ENCODE peak calls at places on chromosomes 4 and X, in nine cellular contexts. K is aorta; Y is naive thymus-derived CD4-positive, alpha-beta T cell; R is MG63; U is esophagus squamous epithelium; V is neural progenitor cell; G is CD4-positive, CD25-positive, alpha-beta regulatory T cell; L is pancreas; D is mesenchymal stem cell. J is an unnamed sample. For H3K9me3, the result is how much of the 10 kb centered on the place peaks cover.

GRCh38 chrX:101442095-101442494 is 34.1 kb downstream of the HNRNPH2 start:
- DNase-seq in K (no peak), Y (no peak), R (no peak), U (no peak), V (no peak), G (no peak), L (no peak), D (peak), J (no peak)

GRCh38 chr4:145694929-145695328 is 15.0 kb downstream of the C4orf51 start:
- DNase-seq in K (no peak), Y (no peak), R (no peak), U (no peak), V (no peak), G (no peak), L (no peak), D (no peak), J (no peak)

GRCh38 chr4:187732524-187732923 is 263.0 kb upstream of the ZFP42 start:
- DNase-seq in K (no peak), Y (no peak), R (no peak), U (no peak), V (no peak), G (no peak), L (no peak), D (peak), J (no peak)

GRCh38 chr4:25089058-25089763 is 58.5 kb upstream of the LGI2 start:
- DNase-seq in K (no peak), Y (no peak), R (no peak), U (no peak), V (no peak), G (no peak), L (no peak), D (no peak), J (no peak)

GRCh38 chr4:6893449-6894085 is 16.1 kb upstream of the TBC1D14 start:
- DNase-seq in K (no peak), Y (no peak), R (no peak), U (no peak), V (no peak), G (no peak), L (no peak), D (peak), J (no peak)

GRCh38 chr4:153916273-153916755 is 127.4 kb upstream of the SFRP2 start:
- DNase-seq in K (no peak), Y (no peak), R (no peak), U (no peak), V (no peak), G (no peak), L (no peak), D (no peak), J (no peak)

GRCh38 chr4:26912810-26913209 is 52.2 kb downstream of the STIM2 start:
- DNase-seq in K (no peak), Y (no peak), R (no peak), U (no peak), V (peak), G (no peak), L (no peak), D (peak), J (no peak)

GRCh38 chrX:34918091-34918736 is 24.4 kb upstream of the FAM47B start:
- DNase-seq in K (no peak), Y (no peak), R (peak), U (no peak), V (no peak), G (no peak), L (no peak), D (peak), J (no peak)

GRCh38 chrX:22313757-22314156 is 41.0 kb downstream of the CBLL2 start:
- DNase-seq in K (no peak), Y (no peak), R (no peak), U (no peak), V (no peak), G (no peak), L (no peak), D (peak), J (no peak)

GRCh38 chr4:112523008-112523440 is 7.0 kb upstream of the NEUROG2 start:
- DNase-seq in K (no peak), Y (no peak), R (peak), U (no peak), V (peak), G (no peak), L (peak), D (peak), J (no peak)

GRCh38 chr4:112519689-112520597 is 4.0 kb upstream of the NEUROG2 start:
- DNase-seq in K (no peak), Y (no peak), R (no peak), U (no peak), V (peak), G (no peak), L (no peak), D (no peak), J (no peak)

GRCh38 chr4:112520598-112521122 is 4.7 kb upstream of the NEUROG2 start:
- DNase-seq in K (no peak), Y (no peak), R (no peak), U (no peak), V (no peak), G (no peak), L (no peak), D (no peak), J (no peak)

GRCh38 chr4:112522389-112522788 is 6.4 kb upstream of the NEUROG2 start:
- DNase-seq in K (no peak), Y (no peak), R (no peak), U (no peak), V (peak), G (no peak), L (no peak), D (no peak), J (no peak)

GRCh38 chr4:112521123-112522116 is 5.4 kb upstream of the NEUROG2 start:
- DNase-seq in K (no peak), Y (no peak), R (no peak), U (no peak), V (peak), G (no peak), L (no peak), D (no peak), J (no peak)
- H3K4me3 ChIP-seq in K (no peak), Y (no peak), R (no peak), U (no peak), V (peak), G (no peak), L (no peak), D (no peak), J (no peak)

GRCh38 chr4:8762356-8762755 is 109.3 kb downstream of the HMX1 start:
- DNase-seq in K (peak), Y (no peak), R (no peak), U (no peak), V (no peak), G (no peak), L (no peak), D (no peak), J (no peak)

GRCh38 chr4:8762951-8763735 is 108.5 kb downstream of the HMX1 start:
- DNase-seq in K (peak), Y (no peak), R (no peak), U (no peak), V (no peak), G (no peak), L (no peak), D (no peak), J (no peak)

GRCh38 chr4:8760561-8760960 is 111.1 kb downstream of the HMX1 start:
- DNase-seq in K (peak), Y (no peak), R (no peak), U (no peak), V (no peak), G (no peak), L (no peak), D (no peak), J (no peak)

GRCh38 chr4:8761167-8761823 is 110.3 kb downstream of the HMX1 start:
- DNase-seq in K (peak), Y (no peak), R (no peak), U (no peak), V (no peak), G (no peak), L (no peak), D (no peak), J (no peak)

GRCh38 chr4:8761824-8762205 is 109.8 kb downstream of the HMX1 start:
- DNase-seq in K (peak), Y (no peak), R (no peak), U (no peak), V (no peak), G (no peak), L (no peak), D (no peak), J (no peak)
- H3K9me3 ChIP-seq in K (under half), Y (under half), R (under half), U (under half), V (under half), G (under half), L (under half), D (under half), J (under half)

GRCh38 chr4:143404555-143404954 is 67.9 kb downstream of the GAB1 start:
- DNase-seq in K (no peak), Y (no peak), R (no peak), U (no peak), V (no peak), G (no peak), L (no peak), D (no peak), J (no peak)

GRCh38 chr4:143410015-143410414 is 73.3 kb downstream of the GAB1 start:
- DNase-seq in K (no peak), Y (no peak), R (no peak), U (no peak), V (no peak), G (no peak), L (no peak), D (no peak), J (no peak)

GRCh38 chr4:143406523-143406922 is 69.8 kb downstream of the GAB1 start:
- DNase-seq in K (peak), Y (no peak), R (peak), U (peak), V (no peak), G (no peak), L (peak), D (peak), J (no peak)

GRCh38 chr4:143405197-143405730 is 68.6 kb downstream of the GAB1 start:
- DNase-seq in K (no peak), Y (no peak), R (no peak), U (no peak), V (no peak), G (no peak), L (no peak), D (peak), J (no peak)

DNA sequence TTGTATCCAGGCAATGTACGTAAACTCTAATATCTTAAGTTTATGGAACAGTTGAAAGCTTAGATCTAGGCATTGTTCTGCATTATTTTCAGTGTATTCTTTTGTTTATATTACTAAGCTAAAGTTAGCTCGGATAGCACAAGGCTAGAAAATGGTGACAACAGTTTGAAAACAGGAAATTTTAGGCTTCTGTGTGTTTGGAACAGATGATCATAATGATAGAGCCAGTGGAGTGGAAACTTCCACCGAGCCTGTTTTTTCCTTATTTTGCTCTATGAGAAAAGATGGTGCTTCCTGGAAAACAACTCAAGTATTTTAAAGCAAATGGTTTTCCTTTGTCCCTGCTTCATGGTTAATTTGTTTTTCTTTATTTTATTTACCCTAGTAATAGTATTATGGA is 70.8 kb downstream of the GAB1 start:
- DNase-seq in K (no peak), Y (no peak), R (no peak), U (no peak), V (no peak), G (no peak), L (no peak), D (peak), J (no peak)
- H3K4me3 ChIP-seq in K (no peak), Y (no peak), R (no peak), U (no peak), V (no peak), G (no peak), L (no peak), D (no peak), J (no peak)

DNA sequence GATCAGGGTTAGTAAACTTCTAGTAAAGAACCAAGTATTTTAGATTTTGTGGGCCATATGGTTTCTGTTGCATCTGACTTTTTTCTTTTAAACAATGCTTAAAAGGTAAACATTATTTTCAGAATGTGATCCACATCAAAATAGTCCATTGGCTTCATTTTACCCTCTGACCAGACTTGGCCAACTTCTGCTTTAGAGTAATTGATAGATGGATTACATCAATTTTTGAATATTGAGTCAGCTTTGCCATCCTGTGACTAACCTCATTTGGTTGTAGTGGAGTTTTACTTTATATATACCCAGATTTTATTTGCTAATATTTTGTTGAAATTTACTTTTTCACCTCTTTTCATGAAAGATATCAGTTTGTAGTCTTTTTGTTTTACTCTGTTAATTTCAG is 559.8 kb downstream of the TLL1 start:
- DNase-seq in K (no peak), Y (no peak), R (peak), U (no peak), V (no peak), G (no peak), L (no peak), D (no peak), J (no peak)
- H3K9me3 ChIP-seq in K (under half), Y (under half), R (under half), U (under half), V (under half), G (under half), L (under half), D (under half), J (under half)

GRCh38 chrX:13702390-13702789 is 13.5 kb downstream of the RAB9A start:
- DNase-seq in K (no peak), Y (no peak), R (no peak), U (no peak), V (no peak), G (no peak), L (peak), D (no peak), J (no peak)
- H3K4me3 ChIP-seq in K (no peak), Y (no peak), R (no peak), U (no peak), V (no peak), G (no peak), L (no peak), D (no peak), J (no peak)

GRCh38 chr4:217891-218290 is 87.4 kb downstream of the ZNF732 start:
- DNase-seq in K (no peak), Y (no peak), R (no peak), U (no peak), V (no peak), G (no peak), L (no peak), D (no peak), J (no peak)
- H3K9me3 ChIP-seq in K (under half), Y (under half), R (under half), U (under half), V (under half), G (under half), L (under half), D (half or more), J (under half)

GRCh38 chrX:112839856-112840255 is 775 bp downstream of the AMOT start:
- DNase-seq in K (no peak), Y (no peak), R (no peak), U (no peak), V (peak), G (no peak), L (no peak), D (no peak), J (no peak)
- H3K4me3 ChIP-seq in K (no peak), Y (peak), R (peak), U (peak), V (peak), G (peak), L (peak), D (no peak), J (peak)

DNA sequence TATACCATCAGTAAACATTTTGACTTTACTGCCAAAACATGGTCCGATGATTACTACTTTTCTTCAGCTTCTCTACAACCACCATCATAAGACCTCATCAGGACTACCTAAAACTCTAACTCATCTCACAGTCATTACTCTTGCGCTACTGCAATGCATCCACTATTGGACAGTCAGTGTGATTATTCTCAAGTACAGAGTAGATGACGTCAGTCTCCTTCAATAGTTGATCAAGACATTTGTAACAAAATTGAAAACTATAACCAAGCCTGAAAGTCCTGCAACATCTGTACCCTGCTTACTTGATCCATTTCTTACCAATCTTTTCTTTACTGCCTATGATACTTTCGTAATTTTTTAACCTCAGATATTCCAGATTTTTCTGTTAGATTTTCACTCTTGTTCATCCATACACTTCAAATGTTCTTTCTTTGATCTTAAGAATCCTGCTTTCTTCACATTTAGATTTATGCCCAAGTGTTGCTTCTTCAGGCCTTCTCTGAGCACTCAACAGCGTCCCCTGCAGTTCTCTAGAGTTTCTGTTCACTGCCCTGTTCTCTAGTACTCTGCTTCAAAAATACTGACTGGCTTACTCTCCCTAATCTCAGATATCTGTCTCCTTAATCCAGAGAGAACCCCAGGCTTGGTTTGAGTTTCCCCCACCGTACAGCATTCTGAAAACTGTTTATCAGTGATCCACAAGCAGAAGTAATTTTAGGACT is 1517.6 kb downstream of the STIM2 start:
- DNase-seq in K (no peak), Y (no peak), R (no peak), U (no peak), V (peak), G (no peak), L (no peak), D (no peak), J (no peak)
- H3K9me3 ChIP-seq in K (under half), Y (under half), R (under half), U (under half), V (under half), G (under half), L (under half), D (under half), J (under half)

GRCh38 chrX:137684591-137684990 is 118.7 kb downstream of the ZIC3 start:
- DNase-seq in K (no peak), Y (no peak), R (no peak), U (no peak), V (no peak), G (no peak), L (no peak), D (no peak), J (no peak)
- H3K4me3 ChIP-seq in K (no peak), Y (no peak), R (no peak), U (no peak), V (peak), G (no peak), L (no peak), D (no peak), J (no peak)